ENCODE peak calls at places on chromosomes 16 and 17, in eight cellular contexts. U is stomach, S is lower leg skin, C is sigmoid colon, K is AG09309, T is endodermal cell, Z is IMR-90, N is NB4. W is an unnamed sample.

GRCh38 chr16:55853114-55853513 is 20.2 kb upstream of the CES1 start:
- DNase-seq in T (no peak), Z (peak), S (no peak), C (no peak), K (peak), N (no peak), U (no peak), W (no peak)

GRCh38 chr17:49670641-49671040 is 7.3 kb downstream of the SPOP start:
- DNase-seq in N (no peak), K (no peak), S (no peak), Z (no peak), C (no peak), T (no peak), U (no peak), W (no peak)

GRCh38 chr17:29640413-29640812 is 17.7 kb upstream of the CORO6 start:
- DNase-seq in T (no peak), U (no peak), C (no peak), N (no peak), Z (peak), S (no peak), K (peak), W (no peak)

GRCh38 chr16:7285520-7285919 is 47.1 kb upstream of the RBFOX1 start:
- DNase-seq in T (no peak), S (no peak), N (no peak), Z (no peak), C (no peak), U (no peak), K (no peak), W (no peak)

GRCh38 chr16:77468831-77469230 is 34.0 kb upstream of the ADAMTS18 start:
- DNase-seq in K (no peak), S (no peak), C (no peak), U (no peak), Z (no peak), N (no peak), T (no peak), W (no peak)

GRCh38 chr17:57288034-57288752 is 31.9 kb downstream of the MSI2 start:
- DNase-seq in K (no peak), N (no peak), U (no peak), S (no peak), Z (peak), T (no peak), C (no peak), W (no peak)

GRCh38 chr17:74767111-74767516 is 9.0 kb downstream of the NAT9 start:
- DNase-seq in T (no peak), Z (no peak), N (no peak), U (no peak), S (no peak), C (no peak), K (no peak), W (no peak)

GRCh38 chr17:44326867-44327444 is 2.3 kb upstream of the SLC25A39 start:
- DNase-seq in S (peak), T (peak), Z (peak), N (peak), C (peak), K (peak), U (peak), W (peak)

GRCh38 chr16:30728904-30729672 is 19.1 kb upstream of the PHKG2 start:
- DNase-seq in T (no peak), N (peak), Z (no peak), U (no peak), C (peak), K (no peak), S (no peak), W (no peak)

GRCh38 chr16:18932243-18932997 is 6.2 kb upstream of the SMG1 start:
- DNase-seq in S (no peak), Z (peak), T (peak), K (peak), U (no peak), N (no peak), C (no peak), W (no peak)

GRCh38 chr17:48586355-48586924 is 3.6 kb downstream of the HOXB3 start:
- DNase-seq in K (no peak), S (no peak), T (peak), Z (peak), N (no peak), C (no peak), U (no peak), W (no peak)

GRCh38 chr17:3911271-3912053 is 4.8 kb downstream of the P2RX1 start:
- DNase-seq in U (no peak), S (no peak), K (no peak), T (peak), N (no peak), C (no peak), Z (no peak), W (peak)

GRCh38 chr16:4698321-4699029 is 5.1 kb downstream of the NUDT16L1 start:
- DNase-seq in N (no peak), T (peak), U (no peak), S (no peak), Z (no peak), K (no peak), C (no peak), W (no peak)

GRCh38 chr16:89565506-89566372 is 5.3 kb downstream of the RPL13 start:
- DNase-seq in S (peak), N (peak), T (peak), Z (peak), K (no peak), C (no peak), U (peak), W (no peak)

GRCh38 chr17:49455226-49455968 is 39.7 kb upstream of the NGFR start:
- DNase-seq in K (no peak), N (no peak), T (no peak), Z (no peak), S (no peak), U (no peak), C (no peak), W (no peak)

GRCh38 chr16:70754874-70755600 is 45.9 kb downstream of the VAC14 start:
- DNase-seq in K (no peak), T (no peak), C (no peak), U (no peak), N (no peak), S (no peak), Z (no peak), W (no peak)

GRCh38 chr17:35795871-35796265 is 427 bp upstream of the MMP28 start:
- DNase-seq in K (no peak), Z (no peak), C (no peak), T (no peak), N (no peak), U (no peak), S (no peak), W (no peak)

GRCh38 chr17:69539781-69540319 is 125.4 kb downstream of the MAP2K6 start:
- DNase-seq in C (no peak), K (no peak), Z (peak), T (no peak), N (no peak), U (no peak), S (no peak), W (no peak)

GRCh38 chr17:28334176-28334575 is 1.1 kb downstream of the IFT20 start:
- DNase-seq in U (no peak), K (no peak), C (peak), N (no peak), S (no peak), Z (peak), T (no peak), W (no peak)

GRCh38 chr16:11118479-11118878 is 137.5 kb downstream of the SOCS1 start:
- DNase-seq in S (no peak), T (no peak), C (no peak), U (no peak), N (no peak), Z (peak), K (no peak), W (no peak)

GRCh38 chr17:78252111-78252634 is 20.7 kb downstream of the TMEM235 start:
- DNase-seq in N (no peak), Z (no peak), S (no peak), U (peak), K (no peak), T (peak), C (peak), W (no peak)

GRCh38 chr16:77113835-77114234 is 77.2 kb upstream of the MON1B start:
- DNase-seq in T (no peak), K (no peak), N (no peak), C (no peak), U (peak), S (no peak), Z (no peak), W (no peak)

GRCh38 chr17:79026345-79027273 is 2.6 kb downstream of the C1QTNF1 start:
- DNase-seq in S (no peak), Z (peak), C (peak), N (no peak), U (peak), K (no peak), T (peak), W (no peak)

GRCh38 chr17:38564869-38565268 is 40.9 kb downstream of the SRCIN1 start:
- DNase-seq in T (no peak), C (no peak), S (no peak), Z (no peak), U (no peak), K (no peak), N (no peak), W (no peak)

GRCh38 chr17:56890390-56890789 is 23.5 kb downstream of the TRIM25 start:
- DNase-seq in Z (no peak), T (no peak), K (no peak), U (no peak), C (no peak), S (no peak), N (peak), W (no peak)

DNA sequence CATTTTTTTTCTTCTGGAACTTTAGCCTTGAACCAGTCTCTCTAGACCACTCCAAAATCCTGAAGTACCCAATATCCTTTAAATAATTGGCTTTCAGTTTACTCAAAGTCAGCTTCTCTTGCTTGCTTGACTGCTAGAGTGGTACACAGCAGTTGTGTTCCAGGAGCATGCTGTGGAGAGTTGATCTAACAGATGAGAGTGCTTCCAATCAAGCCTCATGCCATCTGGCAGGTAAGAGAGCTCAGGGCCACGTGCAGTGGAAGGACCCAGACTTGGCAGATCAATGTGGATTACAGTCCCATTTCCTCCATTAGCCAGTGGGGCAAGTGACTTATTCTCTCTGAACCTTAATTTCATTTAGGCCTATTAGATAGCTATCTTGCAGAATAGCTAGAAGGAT is 15.7 kb downstream of the CNEP1R1 start:
- DNase-seq in N (no peak), U (no peak), S (no peak), K (no peak), T (no peak), C (no peak), Z (no peak), W (no peak)
- H3K4me3 ChIP-seq in N (no peak), U (no peak), S (no peak), K (no peak), T (no peak), C (no peak), Z (no peak), W (no peak)

DNA sequence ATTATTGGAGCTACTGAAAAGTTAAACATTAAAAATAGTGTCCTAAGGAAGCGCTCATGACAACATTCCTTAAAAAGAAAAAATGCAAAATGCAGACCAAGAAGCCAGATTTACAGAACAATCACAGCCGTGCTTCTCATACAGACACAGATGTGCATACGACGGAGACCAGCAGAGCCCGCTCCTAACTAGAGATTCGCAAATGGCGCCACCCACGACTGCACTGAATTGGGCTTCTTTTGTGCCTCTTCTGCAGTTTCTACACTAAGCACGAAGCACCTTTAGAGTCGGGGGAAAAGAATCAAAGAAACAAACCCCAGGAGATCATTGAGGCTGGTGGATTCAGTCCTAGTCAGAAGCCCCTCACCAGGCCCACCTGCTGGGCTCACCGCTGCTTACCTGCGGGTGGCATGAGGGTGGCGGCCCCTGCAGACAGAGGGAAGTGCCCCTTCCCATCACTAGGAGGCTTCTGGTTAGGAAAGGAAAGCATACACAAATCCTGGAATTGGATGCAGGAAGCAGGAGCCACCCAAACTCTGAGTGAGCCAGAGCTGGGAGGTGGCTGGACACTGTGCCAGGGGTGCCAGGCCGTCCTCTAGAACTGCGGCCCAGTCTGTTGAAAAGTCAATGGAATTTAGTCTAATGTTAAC is 64.9 kb upstream of the CHMP6 start:
- DNase-seq in C (no peak), T (no peak), Z (no peak), K (no peak), S (no peak), N (no peak), U (no peak), W (no peak)
- TF ChIP-seq CTCF in C (no peak), T (peak), Z (no peak), K (no peak), S (no peak), N (no peak), U (no peak), W (no peak)

DNA sequence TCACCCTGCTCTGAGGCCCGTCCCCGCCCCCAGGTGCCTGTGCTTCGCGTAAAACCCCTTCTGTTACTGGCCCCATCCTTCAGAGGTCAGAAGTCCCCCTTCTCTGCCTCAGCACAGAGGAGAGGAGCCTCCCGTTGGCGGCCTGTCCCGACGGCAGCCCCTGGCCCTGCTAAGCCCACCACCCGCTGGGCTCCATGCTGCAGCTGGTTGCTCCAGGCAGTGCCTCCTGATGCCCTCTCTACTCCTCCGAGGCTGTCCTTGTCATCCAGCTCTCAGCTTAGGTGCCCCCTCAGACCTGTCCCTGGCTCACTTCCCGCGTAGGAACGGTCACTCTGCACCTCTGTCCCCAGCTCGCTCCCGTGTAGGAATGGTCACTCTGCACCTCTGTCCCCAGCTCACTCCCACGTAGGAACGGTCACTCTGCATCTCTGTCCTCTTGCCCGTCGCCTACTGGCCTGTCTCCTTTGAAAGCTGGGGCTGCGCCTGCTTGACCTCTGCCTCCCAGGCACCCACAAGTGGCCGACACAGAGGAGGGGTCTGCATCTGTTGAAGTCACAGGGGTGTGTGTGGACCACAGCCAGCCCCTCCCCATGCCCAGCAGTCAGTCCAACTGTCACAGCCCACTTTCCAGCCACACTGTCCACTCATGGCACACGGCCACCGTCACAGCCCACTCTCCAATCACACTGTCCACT is 31.7 kb upstream of the ZC3H18 start:
- DNase-seq in N (no peak), C (no peak), K (no peak), T (no peak), S (no peak), Z (no peak), U (no peak), W (no peak)
- H3K4me3 ChIP-seq in N (no peak), C (no peak), K (no peak), T (no peak), S (no peak), Z (no peak), U (no peak), W (no peak)

DNA sequence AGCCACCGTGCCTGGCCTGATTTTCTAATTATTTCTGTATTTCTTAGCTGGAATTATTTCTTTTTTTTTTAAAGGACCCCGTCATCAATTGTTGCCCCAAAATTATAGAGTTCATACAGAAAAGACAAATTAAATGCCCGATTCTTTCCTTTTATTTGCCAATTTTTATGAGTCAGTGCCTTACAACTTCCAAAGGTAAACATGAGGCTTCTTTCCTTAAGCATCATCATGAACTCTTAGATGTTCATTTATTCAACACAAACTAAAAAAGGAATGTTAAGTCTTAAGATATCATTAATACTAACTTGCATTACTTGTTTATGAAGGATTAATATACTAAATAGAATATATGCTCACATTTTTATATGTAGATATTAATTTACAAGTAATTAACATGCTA is 7.2 kb upstream of the ARHGDIA start:
- DNase-seq in T (no peak), S (no peak), N (no peak), C (no peak), U (no peak), K (no peak), Z (peak), W (no peak)
- TF ChIP-seq CTCF in T (no peak), S (no peak), N (no peak), C (no peak), U (no peak), K (no peak), Z (no peak), W (no peak)

GRCh38 chr16:67548265-67549126 is 13.8 kb upstream of the CTCF start:
- DNase-seq in T (no peak), U (no peak), N (peak), S (no peak), K (no peak), C (peak), Z (no peak), W (no peak)
- H3K4me3 ChIP-seq in T (no peak), U (no peak), N (no peak), S (no peak), K (no peak), C (no peak), Z (no peak), W (no peak)

DNA sequence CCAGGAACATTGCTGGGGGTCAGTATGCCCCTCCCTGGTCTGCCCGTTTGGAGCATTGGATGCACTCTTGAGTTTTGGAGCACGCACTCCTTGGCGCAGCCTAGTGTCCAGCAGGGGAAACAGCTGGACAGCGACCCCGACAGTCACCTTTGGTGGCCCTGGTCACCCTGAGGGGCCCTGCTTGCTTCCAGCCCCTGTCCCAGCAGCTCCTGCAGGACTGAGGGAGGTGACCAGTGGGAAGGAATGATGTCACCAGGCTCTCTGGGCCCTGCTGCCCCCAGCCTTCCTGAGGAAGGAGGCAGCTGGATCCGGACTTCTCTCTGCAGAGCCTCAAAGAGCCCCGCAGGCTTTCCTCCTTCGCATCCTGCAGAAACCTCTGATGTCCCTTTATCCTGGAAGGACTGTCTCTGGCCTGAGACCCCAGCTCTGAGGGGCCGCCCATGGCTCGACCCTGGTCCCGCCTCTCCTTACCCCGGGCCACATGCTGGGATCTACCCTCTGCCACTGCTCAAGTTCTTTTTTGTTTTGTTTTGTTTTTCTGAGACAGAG is 11.8 kb downstream of the ZSCAN10 start:
- DNase-seq in S (no peak), N (peak), C (no peak), Z (no peak), T (peak), U (no peak), K (no peak), W (no peak)
- TF ChIP-seq CTCF in S (no peak), N (peak), C (no peak), Z (peak), T (peak), U (no peak), K (peak), W (peak)

GRCh38 chr16:8674413-8675022 is at the start of gene ABAT:
- DNase-seq in S (peak), Z (peak), N (peak), T (peak), K (no peak), C (peak), U (peak), W (peak)
- H3K4me3 ChIP-seq in S (peak), Z (peak), N (no peak), T (peak), K (peak), C (peak), U (peak), W (peak)

GRCh38 chr17:39938140-39938869 is 10.8 kb downstream of the LRRC3C start:
- DNase-seq in S (no peak), C (no peak), T (peak), N (no peak), U (no peak), Z (no peak), K (no peak), W (no peak)
- TF ChIP-seq CTCF in S (no peak), C (no peak), T (no peak), N (no peak), U (no peak), Z (no peak), K (no peak), W (no peak)

DNA sequence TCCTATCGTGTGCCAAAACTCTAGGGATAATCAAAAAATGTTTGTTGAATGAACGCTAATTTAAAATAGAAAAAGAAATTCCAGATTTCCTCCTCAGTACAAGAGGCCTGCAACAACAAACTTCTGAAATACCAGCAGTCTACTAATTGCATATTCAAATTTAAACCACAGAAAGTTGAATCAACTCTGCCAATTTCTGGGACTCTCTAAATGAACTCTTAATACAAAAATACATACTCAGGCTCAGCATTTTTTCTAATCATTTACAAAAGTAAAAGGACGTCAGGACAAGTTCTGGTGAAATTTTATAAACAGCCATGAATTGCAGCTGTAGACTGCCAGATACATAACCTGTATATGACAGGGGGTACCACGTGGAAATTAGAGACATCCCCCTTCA is 49.0 kb downstream of the KANSL1 start:
- DNase-seq in C (no peak), N (no peak), S (no peak), Z (no peak), T (no peak), K (no peak), U (no peak), W (no peak)
- H3K4me3 ChIP-seq in C (no peak), N (no peak), S (no peak), Z (no peak), T (no peak), K (no peak), U (no peak), W (peak)